ENCODE peak calls at places on chromosome 21, in six cellular contexts. Y is left ventricle myocardium inferior; I is stimulated activated CD4-positive, alpha-beta T cell treated with anti-CD3 and anti-CD28 coated beads, Interleukin-4, amount 100 ng/mL, for 1 hour; F is lung microvascular endothelial cell; S is T47D; Z is T-helper 1 cell. K is an unnamed sample.

GRCh38 chr21:34726627-34727337 is 58.0 kb downstream of the CLIC6 start:
- DNase-seq in Y (no peak), I (no peak), F (peak), S (peak), Z (no peak), K (no peak)

GRCh38 chr21:30256100-30256499 is 26.6 kb downstream of the KRTAP24-1 start:
- DNase-seq in Y (no peak), I (no peak), F (no peak), S (no peak), Z (no peak), K (no peak)

GRCh38 chr21:30434033-30434631 is 4.1 kb downstream of the KRTAP13-4 start:
- DNase-seq in Y (no peak), I (peak), F (peak), S (peak), Z (no peak), K (peak)

GRCh38 chr21:15272171-15272570 is 207.4 kb upstream of the NRIP1 start:
- DNase-seq in Y (no peak), I (no peak), F (no peak), S (peak), Z (no peak), K (no peak)

GRCh38 chr21:32304998-32305397 is 6.3 kb downstream of the MRAP start:
- DNase-seq in Y (no peak), I (no peak), F (no peak), S (no peak), Z (no peak), K (no peak)

GRCh38 chr21:34351786-34352241 is 12.0 kb upstream of the KCNE2 start:
- DNase-seq in Y (peak), I (peak), F (peak), S (peak), Z (no peak), K (peak)

GRCh38 chr21:27261676-27262075 is 294.8 kb upstream of the ADAMTS5 start:
- DNase-seq in Y (no peak), I (no peak), F (no peak), S (no peak), Z (no peak), K (no peak)

GRCh38 chr21:45478115-45478801 is 64.0 kb downstream of the SLC19A1 start:
- DNase-seq in Y (peak), I (peak), F (peak), S (peak), Z (peak), K (peak)

GRCh38 chr21:39079617-39080016 is 103.6 kb downstream of the PSMG1 start:
- DNase-seq in Y (peak), I (no peak), F (no peak), S (no peak), Z (no peak), K (no peak)

GRCh38 chr21:45293726-45294401 is 6.2 kb upstream of the POFUT2 start:
- DNase-seq in Y (peak), I (no peak), F (no peak), S (no peak), Z (no peak), K (no peak)

GRCh38 chr21:42160111-42160949 is 58.6 kb upstream of the ABCG1 start:
- DNase-seq in Y (no peak), I (no peak), F (no peak), S (no peak), Z (no peak), K (no peak)

GRCh38 chr21:33732038-33732437 is 89.7 kb downstream of the ITSN1 start:
- DNase-seq in Y (no peak), I (no peak), F (no peak), S (no peak), Z (no peak), K (no peak)

GRCh38 chr21:46636550-46637289 is 1.2 kb downstream of the PRMT2 start:
- DNase-seq in Y (no peak), I (no peak), F (no peak), S (no peak), Z (no peak), K (no peak)

GRCh38 chr21:16215193-16215592 is 485.4 kb downstream of the USP25 start:
- DNase-seq in Y (no peak), I (no peak), F (peak), S (no peak), Z (no peak), K (no peak)

GRCh38 chr21:39630827-39631226 is 18.1 kb downstream of the B3GALT5 start:
- DNase-seq in Y (no peak), I (no peak), F (no peak), S (peak), Z (no peak), K (no peak)